ENCODE peak calls at places on chromosomes 16 and 17, in five cellular contexts. A, S, X, E and R are unnamed samples. For H3K27me3, the result is how much of the 10 kb centered on the place peaks cover.

GRCh38 chr17:45266372-45266926 is 4.6 kb upstream of the SPATA32 start:
- DNase-seq in E (no peak), A (no peak), S (no peak), X (no peak), R (no peak)

GRCh38 chr17:64653325-64653984 is 8.7 kb downstream of the SMURF2 start:
- DNase-seq in S (no peak), E (no peak), X (no peak), A (no peak), R (no peak)

GRCh38 chr16:49504626-49505025 is 131.0 kb downstream of the C16orf78 start:
- DNase-seq in S (peak), E (no peak), A (peak), X (no peak), R (no peak)

GRCh38 chr16:27429981-27430441 is 28.0 kb downstream of the IL21R start:
- DNase-seq in S (peak), E (no peak), X (no peak), A (no peak), R (no peak)

GRCh38 chr16:66566051-66566901 is at the start of gene CMTM1:
- DNase-seq in A (no peak), X (no peak), S (no peak), E (no peak), R (no peak)

GRCh38 chr16:11004351-11004750 is 60.0 kb downstream of the CLEC16A start:
- DNase-seq in A (no peak), X (peak), S (no peak), E (no peak), R (no peak)

GRCh38 chr16:71848622-71849021 is 2.8 kb downstream of the ATXN1L start:
- DNase-seq in A (no peak), E (no peak), X (no peak), S (no peak), R (no peak)

GRCh38 chr17:32519769-32520701 is 33.2 kb downstream of the CDK5R1 start:
- DNase-seq in A (peak), E (no peak), X (peak), S (peak), R (no peak)

GRCh38 chr17:7840875-7841274 is 6.9 kb downstream of the KDM6B start:
- DNase-seq in X (no peak), E (no peak), S (no peak), A (peak), R (no peak)

GRCh38 chr16:85627102-85627834 is 14.1 kb downstream of the GSE1 start:
- DNase-seq in X (no peak), A (no peak), S (no peak), E (no peak), R (no peak)

GRCh38 chr17:15945493-15946209 is 721 bp downstream of the ADORA2B start:
- DNase-seq in S (no peak), X (no peak), A (no peak), E (no peak), R (no peak)

GRCh38 chr17:17685775-17686291 is 4.6 kb downstream of the RAI1 start:
- DNase-seq in A (no peak), S (no peak), E (no peak), X (peak), R (peak)

DNA sequence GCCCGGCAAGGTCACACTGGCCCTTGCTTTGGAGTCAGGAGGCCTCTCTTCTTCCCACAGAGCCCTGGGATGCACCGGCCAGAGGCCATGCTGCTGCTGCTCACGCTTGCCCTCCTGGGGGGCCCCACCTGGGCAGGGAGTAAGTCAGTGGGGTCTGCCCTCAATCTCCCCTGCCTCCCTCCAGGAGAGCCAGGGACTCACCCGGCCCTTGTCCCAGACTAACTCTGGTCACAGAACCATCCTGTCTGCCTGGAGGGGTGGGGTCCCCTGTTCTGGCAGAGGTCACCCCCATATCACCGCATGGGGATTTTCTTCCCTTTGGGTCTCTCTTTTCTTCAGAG is 222 bp downstream of the ZG16B start:
- DNase-seq in A (no peak), E (no peak), X (no peak), S (no peak), R (no peak)
- H3K27me3 ChIP-seq in A (under half), E (under half), X (under half), S (under half), R (under half)

DNA sequence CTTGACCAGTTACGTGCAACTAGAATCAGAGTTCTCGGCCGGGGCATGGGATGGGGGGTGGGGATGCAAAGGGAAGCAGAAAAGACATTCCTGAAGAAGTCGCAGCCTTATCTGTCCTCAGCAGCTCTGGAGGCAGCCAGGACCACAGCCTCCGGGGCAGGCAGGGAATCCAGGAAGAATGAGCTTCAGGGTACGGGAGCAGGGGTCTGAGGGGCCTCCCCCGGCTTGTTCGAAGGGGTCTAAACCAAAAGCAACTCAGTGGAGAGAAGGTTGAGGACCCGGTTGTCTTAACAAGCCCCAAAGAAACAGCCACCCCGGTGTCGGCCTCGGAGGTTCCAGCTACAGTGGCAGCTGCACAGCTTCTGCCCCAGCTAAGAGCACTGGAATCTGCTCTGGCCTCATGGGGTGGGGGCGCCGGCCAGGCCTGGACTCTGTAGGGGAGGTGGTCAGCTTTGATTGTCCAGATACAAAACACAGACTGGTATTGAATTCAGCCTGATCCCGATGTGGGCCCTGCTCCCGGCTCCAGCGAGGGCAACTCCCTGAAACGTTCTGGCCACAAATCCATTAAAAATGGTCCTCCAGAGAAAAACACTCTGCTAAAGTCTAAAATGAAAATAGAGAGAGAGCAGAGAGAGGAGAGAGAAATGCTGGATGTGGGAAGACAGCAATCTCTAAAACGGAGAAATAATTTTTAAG is 7.7 kb downstream of the HOXB4 start:
- DNase-seq in A (no peak), E (no peak), X (no peak), S (no peak), R (no peak)
- H3K27me3 ChIP-seq in A (under half), E (half or more), X (half or more), S (under half), R (under half)

DNA sequence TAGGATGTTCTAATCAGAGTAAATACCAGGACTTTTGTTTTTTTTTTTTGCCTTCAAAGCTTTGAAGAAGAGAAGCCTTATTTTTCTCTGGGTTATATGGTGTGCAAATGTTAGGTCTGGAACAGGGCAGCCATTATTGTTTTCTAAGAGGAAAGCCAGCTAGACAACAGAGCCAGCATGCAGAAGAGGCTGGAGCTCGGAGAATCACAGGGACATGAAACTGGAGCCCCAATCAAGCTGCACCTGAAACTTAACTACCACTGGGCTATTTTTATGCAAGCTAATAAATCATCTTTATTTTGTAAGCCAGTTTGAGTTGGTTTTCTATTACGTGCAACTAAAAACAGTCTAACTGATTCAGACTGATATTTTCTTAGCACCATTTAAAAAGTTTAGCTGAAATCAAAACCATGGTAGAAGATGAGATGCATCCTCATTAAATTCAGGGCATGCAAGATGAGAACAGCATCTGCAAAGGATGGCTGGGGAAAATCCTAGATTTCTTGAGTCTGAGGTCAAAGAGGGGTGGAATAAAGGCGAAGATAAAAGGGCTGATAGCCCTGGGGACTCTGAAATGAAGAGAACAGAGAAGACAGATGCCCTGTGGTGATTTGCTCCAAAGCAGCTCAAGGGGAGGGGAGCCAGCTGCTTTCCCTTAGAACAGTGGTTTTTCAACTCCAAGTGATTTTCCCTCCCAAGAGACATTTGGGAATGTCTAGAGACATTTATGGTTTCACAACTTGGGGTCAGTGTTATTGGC is 177.1 kb upstream of the WSCD1 start:
- DNase-seq in E (no peak), X (no peak), S (no peak), A (no peak), R (no peak)
- H3K27me3 ChIP-seq in E (under half), X (under half), S (under half), A (under half), R (under half)

GRCh38 chr17:48989100-48989499 is 8.1 kb upstream of the IGF2BP1 start:
- DNase-seq in E (no peak), S (no peak), X (no peak), A (no peak), R (no peak)

GRCh38 chr17:48994548-48995331 is 2.4 kb upstream of the IGF2BP1 start:
- DNase-seq in S (no peak), E (no peak), A (no peak), X (no peak), R (no peak)

GRCh38 chr17:48993305-48993704 is 3.9 kb upstream of the IGF2BP1 start:
- DNase-seq in A (no peak), S (no peak), E (no peak), X (no peak), R (no peak)

GRCh38 chr17:48992433-48992832 is 4.8 kb upstream of the IGF2BP1 start:
- DNase-seq in E (no peak), A (no peak), X (no peak), S (no peak), R (no peak)

GRCh38 chr17:48990882-48991357 is 6.3 kb upstream of the IGF2BP1 start:
- DNase-seq in S (no peak), X (no peak), E (no peak), A (no peak), R (no peak)
- H3K27me3 ChIP-seq in S (under half), X (half or more), E (under half), A (under half), R (half or more)

DNA sequence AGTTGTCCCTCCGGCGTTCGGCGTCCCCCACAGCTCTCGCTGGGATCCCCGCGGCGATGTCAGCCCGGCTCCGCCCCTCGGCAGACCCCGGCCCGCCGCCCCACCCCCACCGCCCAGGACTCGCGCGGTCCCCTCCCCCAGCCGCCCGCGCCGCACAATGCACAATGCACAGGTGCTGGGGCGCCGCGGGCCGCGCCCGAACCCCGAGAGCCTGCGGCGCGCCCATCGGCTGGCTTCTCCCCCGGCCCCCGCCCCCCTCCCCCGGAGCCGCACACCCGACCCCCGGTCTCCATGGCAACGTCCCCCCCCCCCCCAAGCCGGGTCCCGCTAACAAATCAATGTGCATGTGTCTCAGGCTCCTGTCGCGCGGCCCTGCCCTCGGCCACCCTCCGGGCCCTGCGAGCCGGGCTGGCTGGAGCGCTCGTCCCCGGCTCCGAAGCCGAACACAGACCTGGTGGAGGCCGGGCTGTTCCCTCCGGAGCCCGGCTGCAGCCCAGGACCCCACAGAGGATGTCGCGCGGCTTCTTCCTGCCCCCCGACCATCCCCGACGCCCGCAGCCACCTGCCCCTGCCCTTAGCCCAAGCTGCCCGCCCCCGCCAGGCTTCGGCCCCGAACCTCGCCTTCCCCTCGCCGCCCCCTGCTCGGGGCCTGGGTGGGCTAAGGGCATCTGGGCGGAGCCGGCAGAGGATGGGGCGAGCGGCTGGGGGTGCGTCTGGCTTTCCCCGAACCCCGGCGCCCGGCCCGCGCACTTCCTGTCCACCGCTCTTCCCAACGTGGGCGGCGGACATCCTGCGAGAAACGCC is 817 bp upstream of the CBX8 start:
- DNase-seq in A (no peak), X (no peak), S (no peak), E (no peak), R (no peak)
- H3K27me3 ChIP-seq in A (under half), X (under half), S (half or more), E (under half), R (under half)

GRCh38 chr17:29021251-29021650 is 15.4 kb upstream of the SEZ6 start:
- DNase-seq in E (no peak), A (no peak), S (no peak), X (no peak), R (no peak)
- H3K27me3 ChIP-seq in E (half or more), A (under half), S (half or more), X (half or more), R (half or more)

GRCh38 chr17:79609175-79609589 is 1.7 kb downstream of the RBFOX3 start:
- DNase-seq in S (no peak), X (no peak), E (no peak), A (no peak), R (no peak)
- H3K27me3 ChIP-seq in S (half or more), X (under half), E (under half), A (under half), R (under half)

GRCh38 chr17:34712481-34713195 is 133.3 kb downstream of the TMEM132E start:
- DNase-seq in S (no peak), X (no peak), E (no peak), A (no peak), R (no peak)
- H3K27me3 ChIP-seq in S (under half), X (under half), E (under half), A (under half), R (under half)

GRCh38 chr17:39223907-39224777 is 1.6 kb downstream of the STAC2 start:
- DNase-seq in X (no peak), E (no peak), A (no peak), S (no peak), R (no peak)

GRCh38 chr17:39222866-39223834 is 2.6 kb downstream of the STAC2 start:
- DNase-seq in E (no peak), A (peak), X (no peak), S (no peak), R (no peak)

GRCh38 chr17:39219647-39220154 is 6.0 kb downstream of the STAC2 start:
- DNase-seq in E (no peak), A (peak), S (no peak), X (no peak), R (no peak)

GRCh38 chr17:39221572-39221971 is 4.2 kb downstream of the STAC2 start:
- DNase-seq in E (no peak), X (no peak), S (no peak), A (no peak), R (no peak)

DNA sequence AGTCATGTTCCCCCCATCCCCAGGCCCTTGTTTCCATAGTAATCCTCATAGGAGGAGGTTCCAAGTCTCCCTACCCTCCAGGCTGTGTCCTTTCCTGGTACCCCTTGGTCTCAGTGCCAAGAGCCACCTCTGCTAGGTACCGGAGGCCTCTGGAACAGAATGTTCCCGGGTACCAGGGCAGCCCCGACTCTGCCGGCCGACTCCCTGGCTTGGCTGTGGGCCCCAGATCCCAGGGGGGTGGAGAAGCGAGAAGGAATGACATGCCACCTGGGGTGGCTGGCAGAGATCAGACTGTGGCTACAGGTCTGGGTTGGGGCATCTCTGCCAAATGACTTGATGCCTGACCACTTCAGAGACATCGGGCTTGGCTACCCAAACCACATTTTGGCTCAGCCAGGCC is 3.6 kb downstream of the STAC2 start:
- DNase-seq in X (no peak), S (no peak), E (no peak), A (peak), R (no peak)
- H3K27me3 ChIP-seq in X (under half), S (under half), E (under half), A (under half), R (half or more)